ENCODE peak calls at places on chromosome 4, in five cellular contexts. One of them, this sample, is unnamed.

GRCh38 chr4:82705881-82706280 is 92.7 kb downstream of the SCD5 start:
- DNase-seq in SK-N-SH: no peak
- DNase-seq in OCI-LY7: no peak
- DNase-seq in heart left ventricle: no peak
- DNase-seq in lower lobe of right lung: no peak
- DNase-seq in this sample: no peak

GRCh38 chr4:16636911-16637630 is 261.4 kb downstream of the LDB2 start:
- DNase-seq in heart left ventricle: no peak
- DNase-seq in OCI-LY7: no peak
- DNase-seq in lower lobe of right lung: no peak
- DNase-seq in SK-N-SH: no peak
- DNase-seq in this sample: no peak

GRCh38 chr4:55255171-55255570 is 90.9 kb upstream of the SRD5A3 start:
- DNase-seq in heart left ventricle: no peak
- DNase-seq in SK-N-SH: no peak
- DNase-seq in OCI-LY7: no peak
- DNase-seq in lower lobe of right lung: no peak
- DNase-seq in this sample: no peak

GRCh38 chr4:91025240-91026173 is 898.3 kb downstream of the CCSER1 start:
- DNase-seq in OCI-LY7: no peak
- DNase-seq in heart left ventricle: no peak
- DNase-seq in lower lobe of right lung: no peak
- DNase-seq in SK-N-SH: no peak
- DNase-seq in this sample: no peak

GRCh38 chr4:53816561-53816960 is 225.3 kb upstream of the LNX1 start:
- DNase-seq in OCI-LY7: no peak
- DNase-seq in lower lobe of right lung: no peak
- DNase-seq in SK-N-SH: no peak
- DNase-seq in heart left ventricle: no peak
- DNase-seq in this sample: no peak

GRCh38 chr4:136637071-136637777 is 895.1 kb downstream of the PCDH18 start:
- DNase-seq in heart left ventricle: no peak
- DNase-seq in OCI-LY7: peak; percentile 19
- DNase-seq in SK-N-SH: peak; percentile 22
- DNase-seq in lower lobe of right lung: no peak
- DNase-seq in this sample: peak; percentile 62

GRCh38 chr4:145183023-145183422 is 2.6 kb upstream of the OTUD4 start:
- DNase-seq in heart left ventricle: no peak
- DNase-seq in OCI-LY7: no peak
- DNase-seq in SK-N-SH: no peak
- DNase-seq in lower lobe of right lung: no peak
- DNase-seq in this sample: no peak

GRCh38 chr4:85165808-85166207 is 199.3 kb upstream of the WDFY3 start:
- DNase-seq in heart left ventricle: no peak
- DNase-seq in SK-N-SH: no peak
- DNase-seq in lower lobe of right lung: no peak
- DNase-seq in OCI-LY7: no peak
- DNase-seq in this sample: peak; percentile 5

GRCh38 chr4:182776376-182777058 is 140.7 kb downstream of the DCTD start:
- DNase-seq in heart left ventricle: no peak
- DNase-seq in SK-N-SH: no peak
- DNase-seq in lower lobe of right lung: no peak
- DNase-seq in OCI-LY7: no peak
- DNase-seq in this sample: no peak

GRCh38 chr4:147488551-147488950 is 7.7 kb downstream of the EDNRA start:
- DNase-seq in OCI-LY7: no peak
- DNase-seq in lower lobe of right lung: no peak
- DNase-seq in heart left ventricle: no peak
- DNase-seq in SK-N-SH: no peak
- DNase-seq in this sample: no peak

GRCh38 chr4:176925962-176926361 is 133.2 kb upstream of the VEGFC start:
- DNase-seq in lower lobe of right lung: no peak
- DNase-seq in heart left ventricle: no peak
- DNase-seq in OCI-LY7: no peak
- DNase-seq in SK-N-SH: no peak
- DNase-seq in this sample: no peak

GRCh38 chr4:1202526-1203378 is 30.4 kb upstream of the SPON2 start:
- DNase-seq in lower lobe of right lung: no peak
- DNase-seq in SK-N-SH: peak; percentile 16
- DNase-seq in OCI-LY7: no peak
- DNase-seq in heart left ventricle: peak; percentile 23
- DNase-seq in this sample: peak; percentile 32

GRCh38 chr4:142435599-142436235 is 410.4 kb downstream of the INPP4B start:
- DNase-seq in heart left ventricle: peak; percentile 26
- DNase-seq in SK-N-SH: no peak
- DNase-seq in OCI-LY7: no peak
- DNase-seq in lower lobe of right lung: peak; percentile 28
- DNase-seq in this sample: peak; percentile 34

GRCh38 chr4:173218411-173219125 is 50.0 kb downstream of the GALNT7 start:
- DNase-seq in OCI-LY7: no peak
- DNase-seq in heart left ventricle: no peak
- DNase-seq in lower lobe of right lung: no peak
- DNase-seq in SK-N-SH: no peak
- DNase-seq in this sample: no peak

GRCh38 chr4:143586080-143586479 is 72.6 kb downstream of the SMARCA5 start:
- DNase-seq in OCI-LY7: no peak
- DNase-seq in SK-N-SH: no peak
- DNase-seq in heart left ventricle: no peak
- DNase-seq in lower lobe of right lung: no peak
- DNase-seq in this sample: no peak

GRCh38 chr4:35105486-35105885 is 1138.8 kb downstream of the ARAP2 start:
- DNase-seq in SK-N-SH: no peak
- DNase-seq in OCI-LY7: no peak
- DNase-seq in lower lobe of right lung: no peak
- DNase-seq in heart left ventricle: no peak
- DNase-seq in this sample: no peak

GRCh38 chr4:86451560-86452322 is 91.9 kb upstream of the MAPK10 start:
- DNase-seq in heart left ventricle: no peak
- DNase-seq in SK-N-SH: peak; percentile 6
- DNase-seq in OCI-LY7: no peak
- DNase-seq in lower lobe of right lung: no peak
- DNase-seq in this sample: no peak

GRCh38 chr4:127609484-127609883 is 23.3 kb upstream of the INTU start:
- DNase-seq in lower lobe of right lung: no peak
- DNase-seq in OCI-LY7: no peak
- DNase-seq in SK-N-SH: no peak
- DNase-seq in heart left ventricle: no peak
- DNase-seq in this sample: no peak

GRCh38 chr4:41611124-41611838 is 73.3 kb downstream of the LIMCH1 start:
- DNase-seq in lower lobe of right lung: no peak
- DNase-seq in heart left ventricle: no peak
- DNase-seq in OCI-LY7: no peak
- DNase-seq in SK-N-SH: no peak
- DNase-seq in this sample: no peak

GRCh38 chr4:148154769-148155168 is 287.4 kb downstream of the NR3C2 start:
- DNase-seq in SK-N-SH: no peak
- DNase-seq in lower lobe of right lung: no peak
- DNase-seq in OCI-LY7: no peak
- DNase-seq in heart left ventricle: no peak
- DNase-seq in this sample: no peak

GRCh38 chr4:80078361-80079092 is 5.5 kb upstream of the ANTXR2 start:
- DNase-seq in OCI-LY7: no peak
- DNase-seq in lower lobe of right lung: no peak
- DNase-seq in SK-N-SH: no peak
- DNase-seq in heart left ventricle: no peak
- DNase-seq in this sample: no peak

GRCh38 chr4:31995943-31996901 is 1276.1 kb downstream of the PCDH7 start:
- DNase-seq in heart left ventricle: peak; percentile 22
- DNase-seq in SK-N-SH: no peak
- DNase-seq in OCI-LY7: no peak
- DNase-seq in lower lobe of right lung: no peak
- DNase-seq in this sample: peak; percentile 75

GRCh38 chr4:121656269-121656641 is 40.5 kb downstream of the ANXA5 start:
- DNase-seq in heart left ventricle: peak; percentile 39
- DNase-seq in OCI-LY7: peak; percentile 47
- DNase-seq in SK-N-SH: peak; percentile 33
- DNase-seq in lower lobe of right lung: peak; percentile 51
- DNase-seq in this sample: peak; percentile 37

GRCh38 chr4:932713-933070 is 432 bp downstream of the TMEM175 start:
- DNase-seq in heart left ventricle: no peak
- DNase-seq in SK-N-SH: peak; percentile 61
- DNase-seq in OCI-LY7: no peak
- DNase-seq in lower lobe of right lung: no peak
- DNase-seq in this sample: no peak

GRCh38 chr4:85966308-85966882 is 393.5 kb downstream of the MAPK10 start:
- DNase-seq in OCI-LY7: no peak
- DNase-seq in lower lobe of right lung: no peak
- DNase-seq in heart left ventricle: no peak
- DNase-seq in SK-N-SH: no peak
- DNase-seq in this sample: no peak

GRCh38 chr4:80507507-80507906 is 172.0 kb downstream of the CFAP299 start:
- DNase-seq in lower lobe of right lung: no peak
- DNase-seq in heart left ventricle: no peak
- DNase-seq in SK-N-SH: no peak
- DNase-seq in OCI-LY7: peak; percentile 85
- DNase-seq in this sample: no peak

GRCh38 chr4:74449571-74450297 is 4.8 kb downstream of the AREG start:
- DNase-seq in SK-N-SH: no peak
- DNase-seq in lower lobe of right lung: no peak
- DNase-seq in heart left ventricle: no peak
- DNase-seq in OCI-LY7: no peak
- DNase-seq in this sample: no peak

GRCh38 chr4:94536649-94537464 is 85.1 kb downstream of the PDLIM5 start:
- DNase-seq in heart left ventricle: no peak
- DNase-seq in OCI-LY7: no peak
- DNase-seq in lower lobe of right lung: no peak
- DNase-seq in SK-N-SH: no peak
- DNase-seq in this sample: no peak

GRCh38 chr4:155552180-155552579 is 114.5 kb upstream of the GUCY1A1 start:
- DNase-seq in OCI-LY7: no peak
- DNase-seq in SK-N-SH: no peak
- DNase-seq in lower lobe of right lung: no peak
- DNase-seq in heart left ventricle: no peak
- DNase-seq in this sample: no peak

GRCh38 chr4:139909036-139909435 is 243.4 kb downstream of the MGST2 start:
- DNase-seq in lower lobe of right lung: no peak
- DNase-seq in OCI-LY7: no peak
- DNase-seq in SK-N-SH: no peak
- DNase-seq in heart left ventricle: no peak
- DNase-seq in this sample: no peak
- H3K27ac ChIP-seq in lower lobe of right lung: no peak overlapping the region
- H3K27ac ChIP-seq in OCI-LY7: no peak overlapping the region
- H3K27ac ChIP-seq in SK-N-SH: peak overlapping the region; percentile 85
- H3K27ac ChIP-seq in heart left ventricle: no peak overlapping the region
- H3K27ac ChIP-seq in this sample: no peak overlapping the region

DNA sequence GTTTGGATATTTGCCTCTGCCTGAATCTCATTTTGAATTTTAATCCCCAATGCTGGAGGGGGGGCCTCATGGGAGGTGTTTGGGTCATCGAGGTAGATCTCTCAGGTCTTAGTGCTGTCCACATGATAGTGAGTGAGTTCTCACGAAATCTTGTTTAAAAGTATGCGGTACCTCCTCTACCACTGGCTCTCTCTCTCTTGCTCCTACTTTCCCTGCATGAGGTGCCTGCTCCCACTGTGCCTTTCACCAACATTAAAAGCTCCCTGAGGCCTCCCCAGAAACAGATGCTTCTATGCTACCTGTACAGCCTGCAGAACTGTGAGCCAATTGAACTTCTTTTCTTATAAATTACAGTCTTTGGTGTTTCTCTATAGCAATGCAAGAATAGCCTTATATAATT is 560.7 kb upstream of the CPEB2 start:
- DNase-seq in heart left ventricle: no peak
- DNase-seq in SK-N-SH: no peak
- DNase-seq in OCI-LY7: no peak
- DNase-seq in lower lobe of right lung: no peak
- DNase-seq in this sample: no peak
- H3K9me3 ChIP-seq in heart left ventricle: no peaks in the 10 kb centered on the region
- H3K9me3 ChIP-seq in SK-N-SH: no peaks in the 10 kb centered on the region
- H3K9me3 ChIP-seq in OCI-LY7: no peaks in the 10 kb centered on the region
- H3K9me3 ChIP-seq in lower lobe of right lung: no peaks in the 10 kb centered on the region
- H3K9me3 ChIP-seq in this sample: no peaks in the 10 kb centered on the region

DNA sequence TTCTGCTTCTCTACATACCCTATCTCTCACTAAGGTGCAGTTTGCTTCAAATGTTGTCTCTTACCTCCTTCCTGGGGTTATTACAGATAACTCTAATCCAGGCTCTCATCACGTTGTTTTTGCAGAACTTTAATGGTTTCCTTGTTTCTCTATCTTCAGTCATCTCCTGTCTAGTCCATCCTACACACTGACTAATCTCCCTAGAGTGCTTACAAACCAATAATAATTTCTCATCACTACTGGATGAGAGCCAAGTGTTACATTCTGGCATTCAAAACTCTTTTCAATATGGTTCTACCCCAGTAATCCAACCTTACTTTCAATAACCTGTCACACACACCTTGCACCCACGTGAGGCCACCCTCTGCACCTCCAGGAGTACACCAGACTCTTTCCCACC is 86.1 kb downstream of the SYNPO2 start:
- DNase-seq in lower lobe of right lung: no peak
- DNase-seq in SK-N-SH: no peak
- DNase-seq in OCI-LY7: no peak
- DNase-seq in heart left ventricle: no peak
- DNase-seq in this sample: no peak
- H3K27ac ChIP-seq in lower lobe of right lung: no peak overlapping the region
- H3K27ac ChIP-seq in SK-N-SH: peak overlapping the region; percentile 1
- H3K27ac ChIP-seq in OCI-LY7: no peak overlapping the region
- H3K27ac ChIP-seq in heart left ventricle: peak overlapping the region; percentile 18
- H3K27ac ChIP-seq in this sample: no peak overlapping the region

GRCh38 chr4:4595252-4595651 is 53.4 kb upstream of the STX18 start:
- DNase-seq in lower lobe of right lung: no peak
- DNase-seq in OCI-LY7: peak; percentile 15
- DNase-seq in heart left ventricle: no peak
- DNase-seq in SK-N-SH: no peak
- DNase-seq in this sample: no peak
- H3K9me3 ChIP-seq in lower lobe of right lung: peaks cover 15% of the 10 kb centered on the region
- H3K9me3 ChIP-seq in OCI-LY7: peaks cover 7% of the 10 kb centered on the region
- H3K9me3 ChIP-seq in heart left ventricle: peaks cover 15% of the 10 kb centered on the region
- H3K9me3 ChIP-seq in SK-N-SH: peaks cover 3% of the 10 kb centered on the region
- H3K9me3 ChIP-seq in this sample: no peaks in the 10 kb centered on the region